ENCODE peak calls at places on chromosomes 3 and 15, in eight cellular contexts. Y is psoas muscle; L is EH; D is hippocampal formation; Z is activated CD4-positive, alpha-beta T cell treated with anti-CD3 and anti-CD28 coated beads for 24 hours; R is stimulated activated CD8-positive, alpha-beta memory T cell treated with anti-CD3 and anti-CD28 coated beads, Interleukin-12 subunit alpha, Interleukin-12 subunit beta, amount 100 ng/mL, for 4 hours; O is NCI-H1436; S is ACHN. E is an unnamed sample.

GRCh38 chr15:87312221-87312620 is 944.3 kb downstream of the NTRK3 start:
- DNase-seq in Y (no peak), L (no peak), D (no peak), Z (no peak), R (no peak), O (no peak), S (no peak), E (no peak)

GRCh38 chr15:74955796-74956647 is 550 bp downstream of the RPP25 start:
- DNase-seq in Y (peak), L (peak), D (peak), Z (peak), R (peak), O (no peak), S (no peak), E (no peak)

GRCh38 chr3:153162513-153163348 is 705 bp downstream of the RAP2B start:
- DNase-seq in Y (peak), L (peak), D (peak), Z (peak), R (peak), O (no peak), S (peak), E (peak)

GRCh38 chr3:15064835-15065549 is at the start of gene MRPS25:
- DNase-seq in Y (peak), L (peak), D (peak), Z (peak), R (peak), O (peak), S (peak), E (peak)

GRCh38 chr15:100862162-100862561 is 17.5 kb upstream of the ALDH1A3 start:
- DNase-seq in Y (no peak), L (no peak), D (no peak), Z (no peak), R (no peak), O (no peak), S (no peak), E (no peak)

GRCh38 chr15:70275461-70276138 is 177.9 kb upstream of the TLE3 start:
- DNase-seq in Y (no peak), L (no peak), D (no peak), Z (no peak), R (no peak), O (no peak), S (no peak), E (no peak)

GRCh38 chr3:67515778-67516177 is 138.6 kb downstream of the SUCLG2 start:
- DNase-seq in Y (no peak), L (no peak), D (no peak), Z (no peak), R (no peak), O (no peak), S (no peak), E (no peak)

GRCh38 chr15:72118400-72118978 is at the start of gene SENP8:
- DNase-seq in Y (no peak), L (no peak), D (peak), Z (peak), R (no peak), O (no peak), S (no peak), E (no peak)

GRCh38 chr3:152269423-152270144 is 855 bp downstream of the MBNL1 start:
- DNase-seq in Y (peak), L (peak), D (peak), Z (no peak), R (no peak), O (peak), S (peak), E (peak)

GRCh38 chr3:193982258-193982659 is 153.7 kb upstream of the HES1 start:
- DNase-seq in Y (peak), L (peak), D (peak), Z (no peak), R (no peak), O (no peak), S (no peak), E (peak)

GRCh38 chr3:134901461-134901860 is 106.4 kb downstream of the EPHB1 start:
- DNase-seq in Y (no peak), L (no peak), D (no peak), Z (no peak), R (no peak), O (no peak), S (no peak), E (no peak)

GRCh38 chr3:5634411-5634810 is 446.9 kb downstream of the EDEM1 start:
- DNase-seq in Y (no peak), L (no peak), D (no peak), Z (no peak), R (no peak), O (no peak), S (no peak), E (no peak)

GRCh38 chr15:93271871-93272270 is 182.9 kb upstream of the RGMA start:
- DNase-seq in Y (no peak), L (no peak), D (no peak), Z (no peak), R (no peak), O (no peak), S (no peak), E (peak)

GRCh38 chr3:39850707-39851014 is 41.3 kb downstream of the MYRIP start:
- DNase-seq in Y (no peak), L (no peak), D (no peak), Z (no peak), R (no peak), O (peak), S (no peak), E (no peak)

GRCh38 chr15:47974724-47975123 is 146.1 kb upstream of the SLC24A5 start:
- DNase-seq in Y (no peak), L (no peak), D (no peak), Z (no peak), R (no peak), O (no peak), S (no peak), E (no peak)

GRCh38 chr3:124762612-124763011 is 32.4 kb downstream of the UMPS start:
- DNase-seq in Y (no peak), L (no peak), D (no peak), Z (no peak), R (no peak), O (no peak), S (no peak), E (no peak)

GRCh38 chr15:43791993-43792760 is at the start of gene SERF2:
- DNase-seq in Y (peak), L (peak), D (peak), Z (peak), R (peak), O (peak), S (peak), E (peak)

GRCh38 chr3:134486577-134487041 is 752 bp downstream of the CEP63 start:
- DNase-seq in Y (no peak), L (peak), D (no peak), Z (no peak), R (no peak), O (no peak), S (no peak), E (no peak)

GRCh38 chr15:74789171-74789627 is 7.3 kb downstream of the CSK start:
- DNase-seq in Y (no peak), L (no peak), D (no peak), Z (no peak), R (no peak), O (no peak), S (no peak), E (no peak)

GRCh38 chr15:57432141-57432701 is 55.9 kb downstream of the CGNL1 start:
- DNase-seq in Y (no peak), L (no peak), D (no peak), Z (no peak), R (no peak), O (peak), S (no peak), E (no peak)

GRCh38 chr15:89395461-89395875 is 60.8 kb upstream of the POLG start:
- DNase-seq in Y (no peak), L (no peak), D (no peak), Z (no peak), R (no peak), O (no peak), S (no peak), E (no peak)

GRCh38 chr3:195151866-195152526 is 119.0 kb downstream of the XXYLT1 start:
- DNase-seq in Y (no peak), L (peak), D (no peak), Z (no peak), R (no peak), O (no peak), S (peak), E (no peak)

GRCh38 chr15:73900129-73900712 is 26.0 kb upstream of the LOXL1 start:
- DNase-seq in Y (no peak), L (peak), D (no peak), Z (no peak), R (no peak), O (no peak), S (no peak), E (no peak)

GRCh38 chr3:150094150-150094932 is 123.6 kb upstream of the PFN2 start:
- DNase-seq in Y (peak), L (peak), D (no peak), Z (no peak), R (no peak), O (peak), S (no peak), E (no peak)

GRCh38 chr15:43488790-43489585 is 4.0 kb downstream of the TP53BP1 start:
- DNase-seq in Y (no peak), L (no peak), D (no peak), Z (no peak), R (no peak), O (no peak), S (no peak), E (no peak)

GRCh38 chr15:67009576-67010569 is 55.5 kb upstream of the SMAD3 start:
- DNase-seq in Y (no peak), L (no peak), D (no peak), Z (no peak), R (no peak), O (no peak), S (no peak), E (no peak)

GRCh38 chr3:131544557-131544956 is 41.8 kb upstream of the MRPL3 start:
- DNase-seq in Y (no peak), L (no peak), D (no peak), Z (no peak), R (no peak), O (no peak), S (no peak), E (no peak)

GRCh38 chr3:123404391-123404790 is 44.5 kb downstream of the ADCY5 start:
- DNase-seq in Y (no peak), L (no peak), D (no peak), Z (no peak), R (no peak), O (no peak), S (no peak), E (no peak)

GRCh38 chr3:98979296-98979695 is 77.8 kb upstream of the DCBLD2 start:
- DNase-seq in Y (no peak), L (no peak), D (no peak), Z (no peak), R (no peak), O (no peak), S (no peak), E (no peak)

GRCh38 chr3:31704651-31705179 is 172.0 kb downstream of the STT3B start:
- DNase-seq in Y (peak), L (peak), D (no peak), Z (peak), R (no peak), O (no peak), S (peak), E (no peak)

GRCh38 chr3:194296448-194296831 is 54.7 kb downstream of the CPN2 start:
- DNase-seq in Y (no peak), L (peak), D (no peak), Z (no peak), R (no peak), O (no peak), S (peak), E (peak)

GRCh38 chr15:27679621-27680521 is 419.2 kb downstream of the OCA2 start:
- DNase-seq in Y (no peak), L (no peak), D (no peak), Z (no peak), R (no peak), O (peak), S (no peak), E (no peak)

GRCh38 chr3:31404871-31405270 is 127.9 kb upstream of the STT3B start:
- DNase-seq in Y (no peak), L (peak), D (no peak), Z (no peak), R (no peak), O (no peak), S (no peak), E (no peak)

GRCh38 chr3:141795311-141795710 is 32.1 kb downstream of the GRK7 start:
- DNase-seq in Y (no peak), L (no peak), D (no peak), Z (no peak), R (no peak), O (no peak), S (no peak), E (no peak)

GRCh38 chr3:160205606-160206005 is 19.6 kb upstream of the C3orf80 start:
- DNase-seq in Y (no peak), L (no peak), D (no peak), Z (no peak), R (no peak), O (no peak), S (no peak), E (no peak)

GRCh38 chr3:161671141-161671540 is 174.5 kb downstream of the OTOL1 start:
- DNase-seq in Y (no peak), L (no peak), D (no peak), Z (no peak), R (no peak), O (no peak), S (no peak), E (no peak)

GRCh38 chr15:81225161-81225671 is 28.5 kb downstream of the IL16 start:
- DNase-seq in Y (peak), L (no peak), D (peak), Z (no peak), R (no peak), O (no peak), S (no peak), E (peak)

GRCh38 chr3:157669403-157669802 is 166.2 kb upstream of the VEPH1 start:
- DNase-seq in Y (no peak), L (peak), D (no peak), Z (no peak), R (no peak), O (no peak), S (no peak), E (no peak)

GRCh38 chr3:53079791-53080555 is 34.1 kb upstream of the SFMBT1 start:
- DNase-seq in Y (no peak), L (no peak), D (no peak), Z (no peak), R (no peak), O (no peak), S (no peak), E (no peak)

E was measured in ascending aorta.